ENCODE peak calls at places on chromosomes 13 and 19, in eight cellular contexts. A is colonic mucosa, Q is tibial artery, C is stomach, K is cardiac fibroblast, W is gastrocnemius medialis, M is Caco-2, G is left ventricle myocardium inferior. X is an unnamed sample.

GRCh38 chr13:45162194-45162593 is 38.7 kb downstream of the KCTD4 start:
- DNase-seq in A (no peak), Q (no peak), C (no peak), K (peak), W (no peak), M (no peak), G (no peak), X (no peak)

GRCh38 chr13:47159853-47160550 is 263.1 kb upstream of the HTR2A start:
- DNase-seq in A (no peak), Q (no peak), C (no peak), K (no peak), W (no peak), M (no peak), G (no peak), X (no peak)

GRCh38 chr19:31784631-31785237 is 435.5 kb upstream of the TSHZ3 start:
- DNase-seq in A (no peak), Q (no peak), C (no peak), K (no peak), W (no peak), M (no peak), G (no peak), X (no peak)

GRCh38 chr19:2424686-2425621 is 2.4 kb downstream of the TIMM13 start:
- DNase-seq in A (no peak), Q (no peak), C (peak), K (peak), W (peak), M (no peak), G (peak), X (no peak)

GRCh38 chr13:39306639-39307589 is 268.7 kb downstream of the NHLRC3 start:
- DNase-seq in A (no peak), Q (no peak), C (no peak), K (no peak), W (no peak), M (no peak), G (no peak), X (no peak)

GRCh38 chr13:112110479-112110878 is 43.5 kb downstream of the SOX1 start:
- DNase-seq in A (no peak), Q (no peak), C (no peak), K (no peak), W (no peak), M (no peak), G (no peak), X (no peak)

GRCh38 chr13:94713556-94714182 is 1.3 kb upstream of the SOX21 start:
- DNase-seq in A (no peak), Q (no peak), C (no peak), K (no peak), W (no peak), M (no peak), G (no peak), X (no peak)

GRCh38 chr13:113904411-113904810 is 40.5 kb upstream of the GAS6 start:
- DNase-seq in A (peak), Q (peak), C (peak), K (no peak), W (no peak), M (peak), G (peak), X (peak)

GRCh38 chr13:44622701-44623100 is 46.6 kb upstream of the TSC22D1 start:
- DNase-seq in A (no peak), Q (no peak), C (no peak), K (peak), W (no peak), M (no peak), G (no peak), X (no peak)

GRCh38 chr19:46660008-46660517 is 919 bp downstream of the DACT3 start:
- DNase-seq in A (no peak), Q (peak), C (no peak), K (peak), W (no peak), M (no peak), G (peak), X (no peak)

GRCh38 chr19:21269813-21270212 is 59.4 kb downstream of the ZNF708 start:
- DNase-seq in A (no peak), Q (no peak), C (no peak), K (no peak), W (no peak), M (no peak), G (no peak), X (no peak)

GRCh38 chr19:7294571-7295212 is 478 bp upstream of the INSR start:
- DNase-seq in A (peak), Q (peak), C (peak), K (peak), W (peak), M (peak), G (peak), X (peak)

GRCh38 chr19:19110410-19111137 is 27.7 kb downstream of the TMEM161A start:
- DNase-seq in A (no peak), Q (no peak), C (no peak), K (peak), W (no peak), M (no peak), G (no peak), X (no peak)

GRCh38 chr13:50080856-50081105 is 65.5 kb downstream of the KCNRG start:
- DNase-seq in A (no peak), Q (no peak), C (no peak), K (peak), W (no peak), M (no peak), G (no peak), X (no peak)

DNA sequence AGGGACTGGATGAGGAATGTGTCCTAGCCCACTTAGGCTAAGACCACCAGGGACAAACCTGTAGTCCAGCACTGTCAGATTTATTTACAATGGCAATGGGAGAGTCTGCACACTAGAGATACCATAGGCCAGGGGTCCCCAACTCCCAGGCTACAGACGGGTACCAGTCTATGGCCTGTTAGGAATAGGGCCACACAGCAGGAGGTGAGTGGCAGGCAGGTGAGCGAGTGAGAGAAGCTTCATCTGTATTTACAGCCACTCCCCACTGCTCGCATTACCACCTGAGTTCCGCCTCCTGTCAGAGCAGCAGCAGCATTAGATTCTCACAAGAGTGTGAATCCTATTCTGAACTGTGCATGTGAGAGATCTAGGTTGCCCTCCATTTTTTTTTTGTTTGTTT is 2.4 kb downstream of the THAP8 start:
- DNase-seq in A (no peak), Q (no peak), C (no peak), K (no peak), W (no peak), M (peak), G (no peak), X (no peak)
- TF ChIP-seq CTCF in A (no peak), Q (no peak), C (no peak), K (no peak), W (no peak), M (no peak), G (no peak), X (no peak)

DNA sequence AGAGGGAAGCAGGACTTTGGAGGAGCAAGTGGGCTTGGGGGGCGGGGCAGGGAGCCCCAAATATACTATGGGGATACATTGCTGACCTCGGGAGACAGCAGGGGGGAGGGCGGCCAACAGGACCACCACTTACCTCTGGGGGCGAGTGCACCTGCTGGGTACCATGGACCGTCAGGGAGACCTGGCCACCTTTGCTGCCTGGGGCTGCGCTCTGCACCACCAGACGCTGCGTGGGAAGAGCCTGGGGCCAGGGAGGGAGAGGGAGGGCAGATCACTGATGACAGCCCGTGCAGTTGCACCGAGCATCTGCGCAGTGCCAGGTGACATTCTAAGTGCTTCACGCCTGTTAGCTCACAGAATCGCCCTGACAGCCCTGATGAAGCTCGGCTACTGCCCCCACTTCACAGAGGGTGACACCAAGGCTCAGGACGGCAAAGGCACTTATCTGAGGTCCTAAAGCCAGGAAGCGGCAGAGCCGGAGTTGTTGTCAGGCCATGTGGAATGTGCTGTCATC is 24.1 kb downstream of the RFX1 start:
- DNase-seq in A (no peak), Q (no peak), C (no peak), K (no peak), W (no peak), M (no peak), G (no peak), X (no peak)
- TF ChIP-seq CTCF in A (no peak), Q (no peak), C (no peak), K (no peak), W (no peak), M (no peak), G (no peak), X (no peak)

DNA sequence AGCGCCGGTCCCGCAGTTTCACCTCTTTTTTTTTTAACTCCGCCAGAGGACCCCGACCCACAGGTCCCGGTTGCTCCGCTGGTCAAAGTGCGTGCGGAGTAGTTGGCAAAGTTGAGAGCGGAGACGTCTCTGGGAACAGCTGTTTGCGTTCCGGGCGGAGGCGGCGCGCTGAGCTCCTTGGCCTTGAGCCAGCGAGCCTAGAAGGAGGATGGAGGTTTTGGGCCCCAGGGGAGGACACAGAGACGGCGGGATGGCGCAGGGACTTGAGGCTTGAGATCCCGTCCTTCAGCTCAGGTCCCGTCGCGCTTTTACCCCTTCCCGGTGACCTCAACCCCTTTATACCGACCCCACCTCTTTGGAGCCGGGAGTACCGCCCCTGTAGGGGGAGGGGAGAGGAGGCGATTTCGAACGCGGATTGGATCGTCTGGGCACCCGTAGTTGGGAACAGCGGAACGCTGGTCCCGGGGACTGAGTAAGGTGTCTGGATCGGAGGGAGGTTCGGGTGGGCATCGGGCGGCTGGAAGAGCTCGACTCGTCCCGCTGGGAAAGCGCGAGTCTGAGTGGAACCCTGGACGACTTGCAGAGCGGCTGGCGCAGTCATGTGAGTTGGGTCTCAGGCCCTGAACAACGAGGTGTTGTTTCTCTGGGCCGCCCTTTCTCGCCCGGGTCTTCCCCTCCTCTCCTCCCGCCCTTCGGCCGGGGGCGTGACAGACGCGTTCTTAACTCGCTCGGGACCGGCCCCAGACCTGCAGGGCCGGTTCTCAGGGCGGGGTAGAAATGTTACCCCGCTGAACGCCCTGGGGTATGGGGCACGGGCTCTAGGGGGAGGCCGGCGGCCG is at the start of gene WBP4:
- DNase-seq in A (peak), Q (peak), C (peak), K (peak), W (peak), M (peak), G (peak), X (peak)
- TF ChIP-seq CTCF in A (no peak), Q (peak), C (no peak), K (peak), W (no peak), M (no peak), G (peak), X (no peak)

GRCh38 chr19:49779731-49780578 is 13.2 kb downstream of the AP2A1 start:
- DNase-seq in A (no peak), Q (no peak), C (no peak), K (no peak), W (no peak), M (no peak), G (no peak), X (no peak)

GRCh38 chr19:49781394-49781793 is 14.6 kb downstream of the AP2A1 start:
- DNase-seq in A (no peak), Q (peak), C (no peak), K (no peak), W (no peak), M (no peak), G (no peak), X (no peak)

GRCh38 chr19:49782515-49782914 is 15.7 kb downstream of the AP2A1 start:
- DNase-seq in A (no peak), Q (no peak), C (no peak), K (no peak), W (no peak), M (no peak), G (no peak), X (no peak)

GRCh38 chr19:49776371-49776764 is 9.6 kb downstream of the AP2A1 start:
- DNase-seq in A (no peak), Q (no peak), C (no peak), K (no peak), W (no peak), M (no peak), G (no peak), X (no peak)

GRCh38 chr19:49780861-49781260 is 14.1 kb downstream of the AP2A1 start:
- DNase-seq in A (no peak), Q (no peak), C (no peak), K (no peak), W (no peak), M (no peak), G (no peak), X (no peak)
- TF ChIP-seq CTCF in A (no peak), Q (no peak), C (no peak), K (no peak), W (no peak), M (no peak), G (no peak), X (no peak)